ENCODE peak calls at places on chromosomes 5 and 9, in four cellular contexts. P, Y, D and V are unnamed samples.

GRCh38 chr5:136730426-136730825 is 365.1 kb upstream of the TRPC7 start:
- DNase-seq in P (no peak), Y (peak), D (no peak), V (no peak)

GRCh38 chr5:72508241-72509170 is 1.3 kb upstream of the ZNF366 start:
- DNase-seq in Y (no peak), P (no peak), D (no peak), V (no peak)

GRCh38 chr9:114612272-114612923 is 1.3 kb downstream of the TMEM268 start:
- DNase-seq in Y (no peak), D (no peak), P (no peak), V (no peak)

GRCh38 chr5:77725646-77726045 is 50.5 kb downstream of the TBCA start:
- DNase-seq in Y (no peak), P (no peak), D (no peak), V (no peak)

GRCh38 chr5:138654281-138654867 is 79.2 kb upstream of the HSPA9 start:
- DNase-seq in Y (peak), P (no peak), D (peak), V (no peak)

GRCh38 chr9:13975628-13976250 is 338.2 kb downstream of the NFIB start:
- DNase-seq in P (no peak), Y (peak), D (no peak), V (no peak)

GRCh38 chr5:149550608-149551226 is 522 bp downstream of the CSNK1A1 start:
- DNase-seq in P (no peak), D (no peak), Y (no peak), V (no peak)

GRCh38 chr5:56409331-56410190 is 176.4 kb upstream of the ANKRD55 start:
- DNase-seq in Y (peak), P (no peak), D (peak), V (no peak)

GRCh38 chr9:131677445-131678180 is 62.3 kb downstream of the RAPGEF1 start:
- DNase-seq in Y (peak), D (peak), P (no peak), V (no peak)

GRCh38 chr5:60978968-60979367 is 34.0 kb downstream of the NDUFAF2 start:
- DNase-seq in P (no peak), D (no peak), Y (no peak), V (no peak)

GRCh38 chr5:633521-633955 is 21.4 kb downstream of the CEP72 start:
- DNase-seq in Y (peak), D (peak), P (no peak), V (peak)

GRCh38 chr9:16869961-16870605 is 387 bp downstream of the BNC2 start:
- DNase-seq in Y (peak), P (no peak), D (no peak), V (peak)

GRCh38 chr5:121976979-121977378 is 15.2 kb downstream of the SRFBP1 start:
- DNase-seq in P (no peak), Y (peak), D (peak), V (no peak)

GRCh38 chr5:98844865-98845264 is 71.4 kb downstream of the RGMB start:
- DNase-seq in Y (no peak), P (no peak), D (no peak), V (no peak)

GRCh38 chr5:98840946-98841345 is 67.5 kb downstream of the RGMB start:
- DNase-seq in P (no peak), D (no peak), Y (no peak), V (no peak)

GRCh38 chr5:98843481-98843880 is 70.0 kb downstream of the RGMB start:
- DNase-seq in P (no peak), D (no peak), Y (no peak), V (no peak)

GRCh38 chr5:98836175-98836574 is 62.7 kb downstream of the RGMB start:
- DNase-seq in D (no peak), Y (no peak), P (no peak), V (no peak)

GRCh38 chr5:98839469-98840383 is 66.3 kb downstream of the RGMB start:
- DNase-seq in P (no peak), D (no peak), Y (peak), V (no peak)
- TF ChIP-seq CTCF in P (no peak), D (peak), Y (no peak), V (peak)

DNA sequence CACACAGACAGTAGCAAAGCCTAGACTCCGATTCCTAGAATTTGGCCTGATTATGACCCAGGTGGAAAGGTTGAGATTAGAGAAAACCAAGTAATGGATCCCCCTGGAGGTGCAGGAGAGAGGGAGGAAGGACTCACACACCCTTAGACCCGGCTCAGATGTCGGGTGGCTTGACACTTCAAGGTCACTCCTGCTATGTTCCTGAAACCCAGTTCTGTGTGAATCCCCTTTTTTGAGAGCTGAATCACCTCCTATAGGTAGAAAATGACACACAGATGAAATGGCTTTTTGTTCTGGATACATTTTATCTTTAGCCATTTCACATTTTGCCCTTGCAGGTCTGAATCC is 192.8 kb downstream of the ARRDC3 start:
- DNase-seq in Y (no peak), P (no peak), D (no peak), V (no peak)
- H3K4me3 ChIP-seq in Y (no peak), P (no peak), D (no peak), V (peak)

GRCh38 chr9:128419061-128419925 is 1.4 kb upstream of the CERCAM start:
- DNase-seq in P (no peak), D (no peak), Y (peak), V (no peak)

GRCh38 chr9:128420651-128421473 is at the start of gene CERCAM:
- DNase-seq in D (peak), Y (peak), P (peak), V (peak)

GRCh38 chr9:128420060-128420650 is 502 bp upstream of the CERCAM start:
- DNase-seq in Y (peak), P (peak), D (peak), V (peak)

GRCh38 chr9:128422783-128423150 is 2.1 kb downstream of the CERCAM start:
- DNase-seq in Y (no peak), D (no peak), P (no peak), V (no peak)

DNA sequence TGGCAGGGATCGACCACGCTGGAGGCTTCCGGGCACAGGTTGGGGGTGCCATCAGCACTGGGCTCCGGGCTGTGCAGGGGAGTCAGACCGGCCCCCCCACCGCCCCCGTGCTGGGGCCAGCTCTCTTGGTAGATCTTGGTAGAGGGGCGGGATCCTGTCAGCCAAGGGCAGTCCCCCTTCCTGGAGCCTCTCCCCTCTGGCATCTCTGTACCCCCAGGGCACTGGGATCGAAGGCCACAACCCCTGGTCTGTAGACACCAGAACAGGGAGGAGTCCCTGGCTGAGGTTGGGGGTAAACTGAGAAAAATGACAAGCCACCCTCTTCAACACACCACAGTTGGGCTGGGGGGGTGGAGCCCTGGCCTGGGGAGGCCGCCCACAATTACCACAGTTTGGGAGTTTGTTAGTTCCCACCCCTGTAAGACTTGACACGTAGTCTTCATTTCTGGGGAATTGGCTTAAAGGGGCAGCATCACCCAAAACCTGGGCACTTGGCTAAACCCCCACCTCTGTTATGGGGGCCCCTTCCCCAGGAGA is 885 bp downstream of the CERCAM start:
- DNase-seq in Y (peak), D (peak), P (no peak), V (peak)
- H3K27ac ChIP-seq in Y (peak), D (peak), P (no peak), V (no peak)

DNA sequence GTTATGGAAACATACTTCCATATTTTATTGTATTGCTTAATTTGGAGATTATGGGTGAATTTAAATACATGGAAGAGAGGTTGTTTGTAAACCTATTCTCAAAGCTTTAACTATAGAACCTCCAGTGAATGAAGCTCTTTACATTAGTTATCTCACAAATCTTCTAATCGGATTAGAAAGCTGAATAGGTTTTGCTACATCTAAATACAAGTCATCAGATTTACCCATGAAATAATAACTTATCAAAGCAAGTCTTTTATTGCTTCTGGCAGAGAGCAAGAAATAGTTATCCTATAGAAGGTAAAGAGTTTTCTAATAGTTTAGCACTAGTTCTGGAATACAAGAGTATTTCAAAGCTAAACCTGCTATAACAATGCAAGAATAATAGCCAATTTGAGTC is 104.4 kb upstream of the SREK1 start:
- DNase-seq in Y (no peak), D (no peak), P (no peak), V (no peak)
- TF ChIP-seq CTCF in Y (no peak), D (no peak), P (no peak), V (no peak)